ENCODE peak calls at places on chromosomes 3 and 15, in five cellular contexts. I is Peyer's patch, B is prostate gland, A is adrenal gland, K is K562. H is an unnamed sample. For H3K4me1, the result is how much of the 10 kb centered on the place peaks cover.

GRCh38 chr3:122169911-122170310 is 13.6 kb upstream of the CASR start:
- DNase-seq in K (no peak), A (no peak), I (no peak), B (no peak), H (no peak)

GRCh38 chr3:51703776-51704510 is 2.9 kb upstream of the GRM2 start:
- DNase-seq in A (no peak), B (no peak), I (no peak), K (no peak), H (no peak)

GRCh38 chr3:55487376-55488241 is 503 bp upstream of the WNT5A start:
- DNase-seq in K (no peak), I (no peak), B (no peak), A (no peak), H (peak)

GRCh38 chr3:8482263-8482662 is 19.4 kb upstream of the LMCD1 start:
- DNase-seq in K (no peak), I (no peak), B (no peak), A (no peak), H (no peak)

GRCh38 chr15:101323793-101324505 is 28.9 kb upstream of the SNRPA1 start:
- DNase-seq in A (no peak), B (no peak), I (no peak), K (no peak), H (peak)

GRCh38 chr3:94249491-94250079 is 186.7 kb downstream of the NSUN3 start:
- DNase-seq in K (peak), I (peak), B (peak), A (peak), H (peak)

GRCh38 chr3:155342344-155342743 is 48.9 kb upstream of the STRIT1 start:
- DNase-seq in A (no peak), B (no peak), K (no peak), I (no peak), H (no peak)

GRCh38 chr15:101016581-101016980 is 97.4 kb downstream of the LRRK1 start:
- DNase-seq in A (peak), B (no peak), I (no peak), K (no peak), H (no peak)

GRCh38 chr15:36334059-36334458 is 245.4 kb upstream of the CDIN1 start:
- DNase-seq in B (no peak), I (no peak), K (peak), A (no peak), H (no peak)

GRCh38 chr15:47908950-47909670 is 191.8 kb downstream of the SEMA6D start:
- DNase-seq in A (no peak), B (no peak), I (no peak), K (no peak), H (no peak)

GRCh38 chr15:71752604-71753289 is 57.6 kb upstream of the NR2E3 start:
- DNase-seq in B (peak), A (peak), I (no peak), K (peak), H (no peak)

GRCh38 chr15:48415036-48415886 is 84.0 kb downstream of the DUT start:
- DNase-seq in B (peak), A (no peak), I (no peak), K (no peak), H (no peak)

GRCh38 chr15:48592221-48592731 is 53.2 kb downstream of the FBN1 start:
- DNase-seq in B (no peak), A (no peak), K (peak), I (no peak), H (no peak)

GRCh38 chr15:47588968-47589367 is 128.3 kb upstream of the SEMA6D start:
- DNase-seq in A (no peak), K (no peak), B (no peak), I (no peak), H (no peak)

GRCh38 chr3:168040624-168041208 is 55.0 kb downstream of the GOLIM4 start:
- DNase-seq in K (peak), B (peak), A (no peak), I (no peak), H (no peak)

GRCh38 chr3:29128004-29128403 is 152.9 kb upstream of the RBMS3 start:
- DNase-seq in I (no peak), A (no peak), K (no peak), B (no peak), H (no peak)

GRCh38 chr3:55562672-55563071 is 75.6 kb upstream of the WNT5A start:
- DNase-seq in I (no peak), K (no peak), A (no peak), B (no peak), H (no peak)

GRCh38 chr3:170361711-170362110 is 4.2 kb downstream of the SKIL start:
- DNase-seq in I (no peak), B (no peak), A (no peak), K (peak), H (no peak)

GRCh38 chr3:121482651-121483050 is 63.1 kb downstream of the POLQ start:
- DNase-seq in K (no peak), A (no peak), I (no peak), B (no peak), H (no peak)

GRCh38 chr3:15284121-15284889 is 48.1 kb downstream of the SH3BP5 start:
- DNase-seq in A (peak), I (no peak), K (no peak), B (no peak), H (peak)

GRCh38 chr3:195075199-195075940 is 195.6 kb downstream of the XXYLT1 start:
- DNase-seq in I (no peak), A (no peak), K (no peak), B (no peak), H (no peak)

GRCh38 chr3:177224406-177224805 is 27.1 kb upstream of the TBL1XR1 start:
- DNase-seq in K (no peak), A (peak), I (no peak), B (no peak), H (no peak)

GRCh38 chr3:177221734-177222133 is 24.5 kb upstream of the TBL1XR1 start:
- DNase-seq in B (no peak), A (peak), K (no peak), I (peak), H (no peak)

DNA sequence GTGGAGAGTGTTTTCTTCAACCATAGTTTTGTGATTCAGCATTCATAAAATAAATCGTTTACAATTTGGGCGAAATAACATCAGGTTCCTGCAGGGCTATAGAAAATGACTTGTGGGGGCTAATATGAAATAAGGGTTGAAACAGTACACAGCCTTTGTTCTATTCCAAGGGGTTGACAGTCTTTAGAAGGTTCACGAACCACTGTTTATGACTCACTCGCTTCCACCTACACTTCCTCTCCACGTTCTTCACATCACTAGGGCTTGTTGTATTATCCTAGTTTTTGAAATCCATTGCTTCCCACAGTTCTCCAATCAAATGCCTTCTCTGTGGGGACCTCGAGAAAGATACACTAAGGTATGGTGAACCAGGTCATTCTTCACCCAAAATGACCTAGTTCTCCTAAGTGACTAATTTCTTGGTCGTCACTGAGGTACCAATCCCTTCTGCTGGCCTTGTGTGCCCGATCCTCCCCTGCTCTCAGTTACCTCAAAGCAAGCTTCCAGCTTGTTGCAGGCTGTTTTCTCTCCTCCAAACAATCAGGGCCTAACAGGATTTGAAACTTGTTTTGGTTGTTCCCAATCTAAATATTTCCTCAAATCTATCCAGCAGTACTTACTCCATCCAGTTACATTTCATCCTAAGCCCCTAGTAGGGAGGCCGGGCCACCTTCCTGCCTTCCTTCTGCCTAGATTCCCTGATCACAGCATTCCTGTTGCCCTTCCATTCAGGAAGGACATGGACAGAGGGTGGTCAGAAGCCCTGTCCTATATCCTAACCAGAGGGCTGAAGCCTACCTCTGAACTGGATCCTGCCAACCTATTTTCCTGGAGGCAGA is 23.1 kb upstream of the TBL1XR1 start:
- DNase-seq in I (no peak), K (no peak), A (peak), B (no peak), H (no peak)
- H3K4me3 ChIP-seq in I (no peak), K (no peak), A (no peak), B (no peak), H (no peak)

GRCh38 chr3:11770105-11770476 is 76.6 kb downstream of the TAMM41 start:
- DNase-seq in A (no peak), K (no peak), I (no peak), B (peak), H (no peak)

GRCh38 chr3:11769704-11770103 is 77.0 kb downstream of the TAMM41 start:
- DNase-seq in B (no peak), K (no peak), A (no peak), I (no peak), H (no peak)

GRCh38 chr3:11774296-11774877 is 72.3 kb downstream of the TAMM41 start:
- DNase-seq in B (peak), K (peak), A (peak), I (no peak), H (peak)

GRCh38 chr3:11768604-11769003 is 78.1 kb downstream of the TAMM41 start:
- DNase-seq in A (no peak), K (no peak), I (no peak), B (no peak), H (no peak)

DNA sequence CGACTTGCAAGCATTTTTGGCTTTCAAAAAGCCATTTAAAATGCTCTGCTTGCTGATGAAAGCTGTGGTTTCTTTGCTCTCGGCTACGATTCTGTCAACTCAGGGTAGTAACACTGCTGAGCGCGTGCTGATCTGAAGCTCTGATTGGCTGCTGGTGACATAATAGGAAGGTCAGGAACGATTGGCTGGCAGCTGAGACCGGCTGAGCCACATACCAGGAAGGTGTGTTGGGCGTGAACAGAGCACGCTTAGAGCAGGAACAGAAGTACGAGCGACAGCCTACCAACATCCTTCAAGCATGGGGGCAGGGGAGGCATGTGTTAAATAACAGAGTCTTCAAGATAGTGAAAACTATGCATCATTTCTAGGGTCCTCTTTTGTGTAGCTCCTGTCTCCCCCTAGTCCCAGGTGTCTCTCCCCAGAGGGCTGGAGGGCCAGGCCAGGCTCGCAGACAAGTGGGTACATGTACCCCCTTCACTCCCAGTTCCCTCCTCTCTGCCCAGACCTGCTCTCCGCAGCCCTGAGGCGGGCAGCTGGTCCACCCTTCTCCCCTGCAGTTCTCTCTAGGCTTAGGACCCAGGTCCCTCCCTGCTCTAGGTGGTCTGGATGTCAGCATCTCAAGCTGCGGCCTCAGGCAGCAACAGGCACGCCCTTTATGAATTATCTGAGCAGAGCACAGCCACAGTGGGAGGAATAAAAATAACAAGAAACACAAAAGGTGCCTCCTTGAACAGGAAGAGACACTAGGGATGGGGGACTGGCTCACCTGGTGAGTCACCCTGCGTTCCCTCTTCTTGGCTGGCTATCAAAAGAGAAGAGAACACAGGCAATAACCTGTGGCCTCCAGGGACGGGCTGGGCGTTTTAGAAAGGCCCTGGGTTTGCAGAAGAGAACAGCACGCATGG is 76.0 kb downstream of the TAMM41 start:
- DNase-seq in K (peak), B (peak), I (peak), A (peak), H (peak)
- TF ChIP-seq POLR2A in K (no peak), B (peak), I (no peak), A (no peak), H (no peak)

GRCh38 chr3:187946031-187946691 is 200.9 kb upstream of the BCL6 start:
- DNase-seq in K (no peak), B (no peak), A (no peak), I (no peak), H (no peak)
- H3K4me1 ChIP-seq in K (under half), B (under half), A (under half), I (under half), H (under half)

DNA sequence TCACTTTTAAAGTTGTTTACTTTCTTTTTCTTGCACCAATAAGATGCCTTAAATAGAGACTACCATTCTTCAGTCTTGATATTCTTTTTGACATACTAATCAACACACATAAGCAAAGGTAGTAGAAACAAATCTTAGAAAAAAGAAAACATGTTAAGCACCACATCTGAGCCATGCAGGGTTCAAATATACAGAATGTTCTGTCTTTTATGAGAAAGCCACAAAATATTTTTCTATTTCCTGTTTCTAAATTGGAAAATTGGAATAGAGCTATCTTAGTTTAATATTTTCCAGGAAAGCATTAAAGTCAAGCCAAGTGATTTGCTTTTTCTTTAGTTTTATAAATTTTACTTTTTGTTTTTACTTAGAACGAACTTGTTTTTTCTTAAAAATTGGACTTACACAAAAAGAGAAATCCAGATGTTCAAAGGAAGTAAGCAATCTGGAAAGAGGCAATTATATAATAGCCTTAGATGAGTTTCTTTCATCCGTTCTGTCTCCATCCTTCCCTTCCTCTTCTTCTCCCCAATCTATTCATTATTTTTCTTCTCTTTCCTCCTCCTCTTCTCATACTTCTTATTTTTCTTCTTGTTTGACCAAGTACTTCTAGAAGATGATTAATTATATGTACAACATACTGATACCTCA is 731.7 kb downstream of the SQOR start:
- DNase-seq in K (no peak), A (no peak), I (no peak), B (no peak), H (no peak)
- H3K4me3 ChIP-seq in K (no peak), A (peak), I (no peak), B (no peak), H (no peak)

GRCh38 chr15:43487271-43487895 is 5.6 kb downstream of the TP53BP1 start:
- DNase-seq in K (no peak), B (no peak), A (no peak), I (no peak), H (no peak)

GRCh38 chr15:43493687-43494472 is 924 bp upstream of the TP53BP1 start:
- DNase-seq in B (no peak), A (no peak), K (peak), I (no peak), H (no peak)

GRCh38 chr15:43488790-43489585 is 4.0 kb downstream of the TP53BP1 start:
- DNase-seq in A (no peak), I (no peak), K (no peak), B (no peak), H (no peak)

GRCh38 chr15:43492266-43492665 is 690 bp downstream of the TP53BP1 start:
- DNase-seq in K (no peak), A (no peak), B (no peak), I (no peak), H (no peak)

DNA sequence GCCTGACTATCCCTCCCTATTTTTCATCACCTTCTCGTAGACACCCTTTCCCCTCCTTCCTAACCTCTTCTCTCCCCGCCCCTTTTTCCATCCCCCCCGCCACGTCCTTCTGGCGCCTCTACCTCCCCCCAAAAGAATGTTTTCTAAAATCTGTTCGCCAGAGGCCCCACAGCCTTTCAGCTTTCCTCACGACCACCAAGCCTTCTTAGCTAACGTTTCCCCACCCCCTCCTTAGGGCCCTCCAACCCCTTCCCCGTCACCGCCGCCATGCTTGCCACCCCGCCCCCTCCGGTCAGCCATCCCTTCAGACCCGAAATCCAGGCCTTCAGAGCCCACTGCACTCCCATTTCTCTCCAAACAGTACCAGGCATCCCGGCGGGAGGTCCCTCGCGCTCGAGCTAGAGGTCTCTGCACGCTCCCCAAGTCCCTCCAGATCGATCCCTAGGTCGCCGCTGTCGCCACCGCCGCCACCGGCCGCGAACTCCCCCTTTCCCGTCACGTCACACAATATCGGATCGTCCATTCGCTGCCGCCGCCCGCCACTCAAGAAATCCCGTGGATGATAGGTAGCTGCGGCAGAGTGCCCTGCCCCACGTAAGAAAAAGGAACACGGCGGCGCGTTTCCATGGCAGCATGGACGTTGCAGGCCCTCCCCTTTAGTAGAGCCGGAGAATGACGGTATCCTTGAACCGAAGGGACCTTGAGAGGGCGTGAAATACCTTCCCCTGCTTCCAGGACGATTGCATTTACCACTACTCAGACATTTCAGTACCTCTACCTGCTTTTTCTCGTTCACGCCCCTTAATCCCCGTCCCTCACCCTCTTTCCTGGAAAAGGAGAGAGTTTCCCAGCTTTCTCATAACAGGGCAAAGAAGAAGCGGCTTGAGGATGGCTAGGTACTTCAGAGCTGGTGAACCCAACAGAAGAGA is at the start of gene TP53BP1:
- DNase-seq in K (peak), A (peak), B (peak), I (peak), H (peak)
- TF ChIP-seq POLR2A in K (peak), A (peak), B (peak), I (no peak), H (no peak)

H was measured in breast epithelium.